ENCODE peak calls at places on chromosomes 16 and 17, in nine cellular contexts. A is neural progenitor cell, R is fibroblast of lung, Q is DND-41, C is cardiac muscle cell, J is tibial artery, S is epithelial cell of esophagus, B is BE2C, I is bronchial epithelial cell. L is an unnamed sample.

GRCh38 chr17:81549031-81549557 is 3.1 kb downstream of the FAAP100 start:
- DNase-seq in B (no peak), C (no peak), I (no peak), R (no peak), A (no peak), S (no peak), J (no peak), Q (no peak), L (no peak)

GRCh38 chr16:77277141-77277540 is 77.9 kb downstream of the SYCE1L start:
- DNase-seq in S (no peak), I (no peak), B (no peak), Q (no peak), J (no peak), C (no peak), A (no peak), R (no peak), L (no peak)

GRCh38 chr17:57782051-57782490 is 37.0 kb upstream of the CCDC182 start:
- DNase-seq in S (no peak), B (peak), I (no peak), A (peak), R (no peak), Q (peak), C (peak), J (no peak), L (no peak)

GRCh38 chr16:19777061-19777460 is 59.0 kb downstream of the IQCK start:
- DNase-seq in R (no peak), I (no peak), A (no peak), Q (no peak), J (no peak), S (no peak), C (no peak), B (no peak), L (peak)

GRCh38 chr16:27712251-27712711 is 162.3 kb downstream of the KATNIP start:
- DNase-seq in J (no peak), Q (no peak), R (no peak), B (peak), I (no peak), A (no peak), C (no peak), S (no peak), L (no peak)

GRCh38 chr16:4892356-4893102 is 44.4 kb downstream of the PPL start:
- DNase-seq in S (no peak), Q (no peak), C (peak), J (no peak), I (no peak), B (no peak), R (peak), A (no peak), L (no peak)

GRCh38 chr17:27430882-27431491 is 25.3 kb upstream of the KSR1 start:
- DNase-seq in R (peak), C (peak), Q (peak), A (peak), S (peak), J (no peak), I (peak), B (peak), L (no peak)

GRCh38 chr17:77649717-77650211 is 308.7 kb upstream of the TNRC6C start:
- DNase-seq in C (peak), A (no peak), B (peak), Q (peak), S (peak), J (no peak), I (peak), R (peak), L (peak)

GRCh38 chr17:7238418-7239090 is 703 bp downstream of the PHF23 start:
- DNase-seq in S (peak), A (peak), J (no peak), Q (peak), B (no peak), C (peak), I (no peak), R (peak), L (peak)
- TF ChIP-seq CTCF in S (no peak), A (no peak), J (no peak), Q (no peak), B (no peak), C (no peak), I (no peak), R (no peak), L (no peak)

GRCh38 chr16:24337013-24337412 is 80.9 kb downstream of the CACNG3 start:
- DNase-seq in B (no peak), S (no peak), J (no peak), Q (no peak), I (no peak), R (no peak), A (no peak), C (no peak), L (no peak)
- TF ChIP-seq CTCF in B (no peak), S (no peak), J (no peak), Q (no peak), I (no peak), R (no peak), A (no peak), C (no peak), L (no peak)

GRCh38 chr17:69326302-69327059 is 452 bp downstream of the ABCA5 start:
- DNase-seq in C (peak), A (no peak), R (peak), Q (no peak), S (peak), B (no peak), J (no peak), I (peak), L (peak)

GRCh38 chr17:69323806-69324205 is 3.1 kb downstream of the ABCA5 start:
- DNase-seq in C (no peak), I (no peak), S (no peak), Q (no peak), A (no peak), B (no peak), J (no peak), R (no peak), L (no peak)

GRCh38 chr17:69325518-69326301 is 1.2 kb downstream of the ABCA5 start:
- DNase-seq in A (peak), R (no peak), S (peak), Q (no peak), B (no peak), I (no peak), C (no peak), J (no peak), L (no peak)

GRCh38 chr17:69331746-69332145 is 4.8 kb upstream of the ABCA5 start:
- DNase-seq in R (no peak), S (no peak), J (no peak), A (no peak), C (no peak), I (no peak), Q (no peak), B (no peak), L (no peak)

GRCh38 chr17:69327060-69327831 is at the start of gene ABCA5:
- DNase-seq in B (peak), C (peak), J (peak), I (peak), R (peak), S (peak), Q (peak), A (peak), L (peak)
- TF ChIP-seq CTCF in B (no peak), C (no peak), J (no peak), I (no peak), R (no peak), S (no peak), Q (no peak), A (no peak), L (no peak)

DNA sequence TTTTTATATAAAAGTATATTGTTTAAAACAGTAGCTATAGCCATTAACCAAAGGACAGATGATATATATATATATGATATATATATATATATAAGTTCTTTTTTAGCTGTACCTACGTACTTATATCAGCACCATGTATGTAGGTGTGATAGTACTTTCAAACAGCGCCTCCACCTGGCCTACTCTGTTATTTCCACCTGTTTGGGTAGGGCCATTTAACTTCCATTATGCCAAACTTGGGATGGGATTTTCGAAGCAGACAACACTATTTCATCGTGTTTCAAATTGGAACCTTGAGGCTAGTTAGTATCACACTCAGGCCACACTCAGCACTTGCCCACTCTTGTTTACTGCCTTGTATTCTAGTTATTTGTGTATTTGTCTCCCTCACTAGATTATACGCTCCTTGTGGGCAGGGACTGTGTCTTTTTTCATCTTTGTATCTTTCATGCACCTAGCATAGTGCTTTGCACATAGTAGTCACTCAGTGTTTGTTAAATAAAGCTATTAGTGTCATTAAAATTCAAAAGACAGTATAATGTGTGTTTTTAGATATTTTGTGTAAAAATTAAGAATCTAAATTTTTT is 11.8 kb upstream of the CLTC start:
- DNase-seq in J (no peak), C (no peak), R (no peak), A (peak), I (no peak), Q (peak), B (peak), S (peak), L (no peak)
- TF ChIP-seq CTCF in J (no peak), C (peak), R (peak), A (peak), I (no peak), Q (peak), B (peak), S (peak), L (no peak)

GRCh38 chr17:40726919-40727318 is 23.4 kb upstream of the KRT24 start:
- DNase-seq in A (peak), B (no peak), I (peak), R (peak), Q (no peak), C (no peak), J (no peak), S (peak), L (no peak)
- TF ChIP-seq CTCF in A (peak), B (no peak), I (peak), R (peak), Q (peak), C (peak), J (no peak), S (peak), L (no peak)

GRCh38 chr17:45048795-45049563 is 2.5 kb downstream of the DCAKD start:
- DNase-seq in A (no peak), R (no peak), B (no peak), J (no peak), C (no peak), Q (no peak), I (no peak), S (no peak), L (no peak)
- TF ChIP-seq CTCF in A (peak), R (peak), B (peak), J (peak), C (peak), Q (no peak), I (peak), S (peak), L (peak)

DNA sequence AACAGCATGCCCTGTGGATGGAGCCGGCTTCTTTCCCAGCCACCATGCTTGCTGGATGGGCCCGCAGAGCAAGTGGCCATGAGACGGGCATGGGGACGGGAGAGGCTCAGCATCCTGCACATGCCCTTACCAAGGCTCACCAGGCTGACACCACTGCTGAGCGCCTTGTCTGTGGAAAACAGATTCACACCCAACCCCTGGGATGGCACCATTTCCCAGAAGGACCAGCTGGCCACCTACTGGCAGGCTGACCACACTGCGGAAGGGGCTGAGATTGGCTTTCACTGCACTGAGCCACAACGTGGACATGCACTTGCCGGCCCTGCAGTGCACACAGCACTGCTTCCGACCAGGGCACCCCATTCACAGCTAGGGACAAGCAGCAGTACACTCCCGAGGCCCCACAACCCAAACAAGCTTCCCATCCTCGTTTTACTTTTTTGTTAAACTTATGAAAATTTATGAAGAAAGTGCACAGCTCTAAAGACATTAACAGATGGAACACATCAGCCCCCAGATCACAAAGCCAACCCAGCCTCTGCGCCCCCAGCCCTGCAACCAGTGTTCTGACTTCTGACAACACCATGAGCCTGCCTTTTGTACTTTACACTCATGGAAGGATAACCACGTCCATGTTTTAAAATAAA is 13.9 kb upstream of the KRTAP17-1 start:
- DNase-seq in R (peak), Q (peak), S (peak), I (peak), J (no peak), B (peak), A (peak), C (peak), L (no peak)
- TF ChIP-seq CTCF in R (peak), Q (peak), S (peak), I (peak), J (peak), B (peak), A (peak), C (peak), L (peak)

GRCh38 chr17:5797447-5797846 is 213.1 kb upstream of the NLRP1 start:
- DNase-seq in Q (no peak), C (no peak), I (no peak), R (no peak), A (peak), S (no peak), J (no peak), B (no peak), L (no peak)
- TF ChIP-seq CTCF in Q (no peak), C (no peak), I (no peak), R (no peak), A (no peak), S (no peak), J (no peak), B (no peak), L (no peak)

GRCh38 chr17:39925282-39926134 is 1.9 kb downstream of the ORMDL3 start:
- DNase-seq in R (no peak), S (no peak), A (no peak), I (no peak), Q (peak), J (no peak), C (peak), B (peak), L (no peak)
- TF ChIP-seq CTCF in R (no peak), S (no peak), A (no peak), I (no peak), Q (no peak), J (no peak), C (no peak), B (no peak), L (no peak)

DNA sequence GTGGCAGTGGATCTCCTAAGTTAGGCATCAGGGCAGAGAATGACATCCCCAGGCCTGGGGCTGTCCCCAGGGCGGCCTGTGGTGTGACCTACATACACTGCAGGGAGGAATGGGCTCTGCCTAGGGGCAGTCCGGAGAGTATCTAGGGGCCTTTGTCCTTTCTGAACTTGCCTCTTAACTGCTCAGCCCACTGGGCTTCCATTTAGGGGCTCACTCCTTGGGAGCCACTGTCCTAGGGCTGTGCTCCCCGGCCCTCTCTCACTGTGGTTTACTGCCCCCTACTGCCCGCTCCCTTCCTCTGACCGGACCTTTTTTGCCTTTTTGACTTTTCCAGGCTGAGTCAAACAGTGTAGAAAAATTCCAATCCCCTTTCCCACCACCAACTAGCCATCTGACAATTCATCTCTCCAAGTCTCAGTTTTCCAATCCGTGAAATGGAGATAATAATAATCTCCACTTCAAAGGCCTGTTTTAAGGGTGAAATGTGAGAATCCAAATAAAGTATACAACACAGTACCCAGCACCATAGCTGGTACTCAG is 66.8 kb downstream of the DNAH3 start:
- DNase-seq in B (peak), A (peak), Q (peak), C (peak), I (no peak), R (peak), S (peak), J (peak), L (peak)
- TF ChIP-seq CTCF in B (peak), A (peak), Q (peak), C (peak), I (peak), R (peak), S (peak), J (peak), L (peak)